ENCODE peak calls at places on chromosomes 7 and 10, in ten cellular contexts. M is HCT116, G is K562, F is PC-9, T is GM23248, U is PC-3, V is GM23338, D is trophoblast cell, X is mammary epithelial cell, W is H1. H is an unnamed sample.
A peak's percentile ranks its signal among the peaks of the same experiment; 100 is the strongest.

GRCh38 chr7:36100293-36100692 is 52.8 kb upstream of the EEPD1 start:
- DNase-seq in M (no peak), G (no peak), F (no peak), T (no peak), U (no peak), V (no peak), D (no peak), X (no peak), W (no peak), H (peak; percentile 58)

GRCh38 chr7:140564643-140565042 is 76.0 kb downstream of the DENND2A start:
- DNase-seq in M (peak; percentile 22), G (no peak), F (peak; percentile 88), T (peak; percentile 68), U (peak; percentile 66), V (no peak), D (no peak), X (peak; percentile 62), W (no peak), H (peak; percentile 54)

GRCh38 chr10:79200346-79200745 is 131.6 kb downstream of the ZMIZ1 start:
- DNase-seq in M (no peak), G (no peak), F (no peak), T (no peak), U (no peak), V (no peak), D (no peak), X (no peak), W (no peak), H (no peak)

GRCh38 chr7:141649137-141649864 is 52.7 kb downstream of the DENND11 start:
- DNase-seq in M (no peak), G (no peak), F (no peak), T (no peak), U (no peak), V (no peak), D (peak; percentile 46), X (no peak), W (no peak), H (peak; percentile 56)

GRCh38 chr10:124341768-124342135 is 77.0 kb downstream of the OAT start:
- DNase-seq in M (no peak), G (no peak), F (no peak), T (no peak), U (no peak), V (no peak), D (no peak), X (no peak), W (no peak), H (no peak)

GRCh38 chr7:137820677-137821420 is 25.9 kb downstream of the DGKI start:
- DNase-seq in M (no peak), G (no peak), F (no peak), T (peak; percentile 83), U (no peak), V (peak; percentile 53), D (no peak), X (no peak), W (peak; percentile 59), H (peak; percentile 85)

GRCh38 chr7:95396136-95397032 is at the start of gene PON3:
- DNase-seq in M (peak; percentile 22), G (peak; percentile 76), F (peak; percentile 61), T (peak; percentile 37), U (no peak), V (peak; percentile 90), D (peak; percentile 55), X (no peak), W (peak; percentile 56), H (no peak)

GRCh38 chr7:81776972-81777371 is 7.1 kb upstream of the HGF start:
- DNase-seq in M (peak; percentile 8), G (no peak), F (no peak), T (no peak), U (peak; percentile 22), V (peak; percentile 36), D (no peak), X (no peak), W (no peak), H (no peak)

GRCh38 chr7:105808703-105809590 is 67.5 kb downstream of the ATXN7L1 start:
- DNase-seq in M (no peak), G (peak; percentile 31), F (peak; percentile 22), T (peak; percentile 85), U (peak; percentile 85), V (no peak), D (peak; percentile 19), X (peak; percentile 95), W (no peak), H (peak; percentile 48)

GRCh38 chr10:68397005-68397404 is 10.1 kb downstream of the RUFY2 start:
- DNase-seq in M (no peak), G (no peak), F (no peak), T (no peak), U (no peak), V (no peak), D (no peak), X (no peak), W (no peak), H (no peak)
- H3K36me3 ChIP-seq in M (peaks cover 5% of the 10 kb centered on the region), G (peaks cover 47% of the 10 kb centered on the region), F (peaks cover 25% of the 10 kb centered on the region), T (peaks cover 45% of the 10 kb centered on the region), U (peaks cover 40% of the 10 kb centered on the region), V (peaks cover 11% of the 10 kb centered on the region), D (peaks cover 17% of the 10 kb centered on the region), X (peaks cover 13% of the 10 kb centered on the region), W (peaks cover 8% of the 10 kb centered on the region), H (peaks cover 15% of the 10 kb centered on the region)

DNA sequence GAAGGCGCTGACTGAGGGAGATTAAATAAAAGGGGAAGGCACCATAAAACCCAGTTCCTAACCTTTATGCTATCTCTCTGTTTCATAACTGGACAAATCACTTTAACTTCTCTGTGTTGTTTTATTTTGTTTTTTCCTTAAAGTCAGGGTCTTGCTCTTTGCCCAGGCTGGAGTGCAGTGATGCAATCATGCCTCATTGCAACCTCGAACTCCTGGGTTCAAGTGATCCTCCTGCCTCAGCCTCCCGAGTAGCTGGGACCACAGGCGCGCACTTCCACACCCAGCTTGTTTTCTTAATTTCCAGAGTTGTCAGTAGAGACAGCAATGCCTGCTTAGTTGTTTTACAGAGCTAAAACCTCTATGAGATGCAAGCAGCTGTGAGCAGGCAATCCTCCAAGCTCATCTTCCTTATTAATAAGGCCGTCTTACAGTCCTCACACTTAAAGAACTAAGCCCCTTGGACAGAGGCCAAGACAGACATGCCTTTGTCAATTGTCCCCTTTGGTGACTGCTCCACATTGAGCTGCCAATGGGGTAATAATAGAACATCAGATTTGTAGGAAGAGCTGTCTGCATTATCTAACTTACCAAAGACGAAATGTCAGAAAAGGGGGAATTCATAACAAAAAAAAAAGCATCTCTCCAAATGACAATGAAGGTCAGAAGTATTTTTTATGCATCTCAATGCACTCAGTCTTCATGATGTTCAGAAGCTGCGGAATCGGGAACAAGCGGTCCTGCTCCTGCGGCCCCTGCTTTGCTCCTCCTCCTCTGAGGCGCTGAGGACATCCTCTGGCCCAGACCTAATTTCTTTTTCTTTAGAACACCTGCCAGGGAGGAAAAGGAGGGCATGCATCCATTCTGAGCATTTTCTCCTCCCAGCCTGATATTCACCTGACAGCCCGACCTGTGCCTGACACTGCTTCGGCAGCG is 62.7 kb upstream of the RNF32 start:
- DNase-seq in M (no peak), G (no peak), F (no peak), T (no peak), U (no peak), V (no peak), D (no peak), X (no peak), W (no peak), H (no peak)
- H3K79me2 ChIP-seq in M (no peaks in the 10 kb centered on the region), G (no peaks in the 10 kb centered on the region), F (no peaks in the 10 kb centered on the region), T (no peaks in the 10 kb centered on the region), U (no peaks in the 10 kb centered on the region), V (no peaks in the 10 kb centered on the region), D (no peaks in the 10 kb centered on the region), X (no peaks in the 10 kb centered on the region), W (no peaks in the 10 kb centered on the region), H (no peaks in the 10 kb centered on the region)

GRCh38 chr10:58996063-58996462 is 180.4 kb upstream of the PHYHIPL start:
- DNase-seq in M (no peak), G (no peak), F (no peak), T (no peak), U (no peak), V (no peak), D (no peak), X (no peak), W (no peak), H (no peak)
- H3K4me2 ChIP-seq in M (no peak overlapping the region), G (no peak overlapping the region), F (no peak overlapping the region), T (no peak overlapping the region), U (no peak overlapping the region), V (no peak overlapping the region), D (no peak overlapping the region), X (no peak overlapping the region), W (no peak overlapping the region), H (no peak overlapping the region)

DNA sequence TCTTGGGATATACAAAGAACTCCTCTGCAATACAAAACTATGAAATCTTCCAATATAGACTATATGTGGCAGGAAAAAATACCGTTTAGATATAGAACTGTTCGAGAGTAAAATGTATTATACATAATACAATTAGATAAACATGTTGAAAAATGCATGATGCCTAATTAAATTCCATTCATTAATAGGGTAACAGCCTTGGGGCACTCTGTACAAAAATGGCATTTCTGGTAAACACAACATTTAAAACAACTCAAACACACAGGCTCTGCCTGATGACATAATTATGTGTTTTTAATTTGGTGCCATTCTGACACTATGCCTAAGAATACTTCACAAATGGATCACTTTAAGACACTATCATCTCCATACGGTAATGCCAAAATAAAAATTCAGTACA is 180.9 kb downstream of the FAM107B start:
- DNase-seq in M (no peak), G (no peak), F (no peak), T (no peak), U (no peak), V (no peak), D (no peak), X (no peak), W (no peak), H (no peak)
- H3K36me3 ChIP-seq in M (no peaks in the 10 kb centered on the region), G (no peaks in the 10 kb centered on the region), F (peaks cover 42% of the 10 kb centered on the region), T (no peaks in the 10 kb centered on the region), U (peaks cover 22% of the 10 kb centered on the region), V (no peaks in the 10 kb centered on the region), D (peaks cover 11% of the 10 kb centered on the region), X (no peaks in the 10 kb centered on the region), W (no peaks in the 10 kb centered on the region), H (peaks cover 6% of the 10 kb centered on the region)

DNA sequence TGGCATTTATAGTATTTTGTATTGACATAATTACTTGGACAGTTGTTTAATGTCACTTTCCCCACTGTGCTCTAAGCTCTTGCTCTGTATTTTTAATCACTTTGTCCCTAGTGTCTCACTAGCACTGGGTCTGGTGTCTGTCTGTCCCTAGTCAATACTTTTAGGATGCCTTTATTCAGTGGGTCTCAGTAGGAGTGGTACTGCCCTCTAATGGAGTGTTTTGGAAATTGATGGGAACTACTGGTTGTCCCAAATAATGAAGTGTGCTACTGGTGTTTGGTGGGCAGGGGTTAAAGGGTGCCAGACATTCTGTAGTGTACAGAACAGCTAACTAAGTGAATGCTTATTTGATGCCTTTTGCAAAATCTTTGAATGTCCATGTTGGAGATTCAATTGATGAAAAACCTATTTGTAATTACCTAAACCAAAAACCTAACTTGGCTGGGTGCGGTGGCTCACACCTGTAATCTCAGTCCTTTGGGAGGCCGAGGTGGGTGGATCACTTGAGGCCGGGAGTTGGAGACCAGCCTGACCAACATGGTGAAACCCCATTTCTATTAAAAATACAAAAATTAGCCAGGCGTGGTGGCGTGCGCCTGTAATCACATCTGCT is 33.3 kb downstream of the CDK14 start:
- DNase-seq in M (peak; percentile 31), G (peak; percentile 43), F (no peak), T (peak; percentile 67), U (peak; percentile 80), V (peak; percentile 84), D (peak; percentile 75), X (peak; percentile 44), W (no peak), H (peak; percentile 30)
- H3K79me2 ChIP-seq in M (no peaks in the 10 kb centered on the region), G (no peaks in the 10 kb centered on the region), F (no peaks in the 10 kb centered on the region), T (peaks cover 92% of the 10 kb centered on the region), U (no peaks in the 10 kb centered on the region), V (peaks cover 24% of the 10 kb centered on the region), D (no peaks in the 10 kb centered on the region), X (peaks cover 29% of the 10 kb centered on the region), W (no peaks in the 10 kb centered on the region), H (peaks cover 77% of the 10 kb centered on the region)

H was measured in astrocyte.